ENCODE peak calls at places on chromosomes 13 and 19, in ten cellular contexts. S is transverse colon; J is esophagus muscularis mucosa; M is left ventricle myocardium inferior; R is naive thymus-derived CD4-positive, alpha-beta T cell; A is heart left ventricle; X is GM23338; B is effector memory CD4-positive, alpha-beta T cell; C is IMR-90; Q is psoas muscle. P is an unnamed sample.

GRCh38 chr13:53010374-53011105 is 18.1 kb upstream of the OLFM4 start:
- DNase-seq in R (no peak), S (peak; percentile 43), Q (no peak), B (no peak), X (no peak), M (no peak), A (no peak), J (peak; percentile 68), C (no peak), P (no peak)

GRCh38 chr19:18279516-18280246 is 1.7 kb downstream of the JUND start:
- DNase-seq in R (peak; percentile 80), S (peak; percentile 94), A (peak; percentile 95), X (peak; percentile 97), J (peak; percentile 99), B (peak; percentile 84), C (peak; percentile 92), Q (peak; percentile 91), M (peak; percentile 91), P (peak; percentile 93)

GRCh38 chr13:30796833-30797601 is 61.7 kb downstream of the ALOX5AP start:
- DNase-seq in C (peak; percentile 44), Q (no peak), J (no peak), S (no peak), M (no peak), R (no peak), B (no peak), X (no peak), A (no peak), P (no peak)

GRCh38 chr19:39539165-39539518 is 819 bp downstream of the EID2 start:
- DNase-seq in C (peak; percentile 54), M (no peak), Q (no peak), X (peak; percentile 79), R (no peak), S (no peak), A (no peak), B (no peak), J (no peak), P (no peak)

GRCh38 chr19:40390084-40390742 is at the start of gene HIPK4:
- DNase-seq in R (no peak), A (no peak), C (no peak), B (no peak), S (no peak), Q (no peak), J (no peak), X (peak; percentile 41), M (no peak), P (no peak)

GRCh38 chr19:52691215-52691610 is 43.6 kb downstream of the ZNF611 start:
- DNase-seq in S (no peak), R (no peak), Q (peak; percentile 15), X (peak; percentile 22), C (no peak), A (no peak), M (peak; percentile 16), J (no peak), B (no peak), P (no peak)

GRCh38 chr13:75541287-75541686 is 3.6 kb upstream of the COMMD6 start:
- DNase-seq in X (no peak), M (no peak), C (peak; percentile 39), Q (no peak), S (no peak), J (no peak), B (no peak), R (no peak), A (no peak), P (no peak)

GRCh38 chr19:17048885-17049453 is 22.4 kb upstream of the CPAMD8 start:
- DNase-seq in S (no peak), X (no peak), A (no peak), R (no peak), J (no peak), M (no peak), C (no peak), B (no peak), Q (no peak), P (no peak)

GRCh38 chr19:18007605-18007938 is 398 bp upstream of the ARRDC2 start:
- DNase-seq in S (no peak), A (no peak), C (no peak), X (no peak), J (no peak), M (no peak), B (no peak), R (no peak), Q (no peak), P (no peak)

GRCh38 chr19:7145494-7145893 is 76.0 kb downstream of the ZNF557 start:
- DNase-seq in S (peak; percentile 41), Q (no peak), B (no peak), R (no peak), A (no peak), C (no peak), J (no peak), X (no peak), M (no peak), P (no peak)

GRCh38 chr19:51207747-51208146 is 17.1 kb upstream of the CD33 start:
- DNase-seq in Q (no peak), M (no peak), X (no peak), J (no peak), A (no peak), C (no peak), R (no peak), S (no peak), B (no peak), P (no peak)

GRCh38 chr19:34364830-34365462 is at the start of gene GPI:
- DNase-seq in A (peak; percentile 80), C (peak; percentile 24), M (peak; percentile 68), R (peak; percentile 57), J (no peak), X (peak; percentile 87), S (peak; percentile 72), Q (peak; percentile 67), B (peak; percentile 49), P (peak; percentile 94)

GRCh38 chr19:2055871-2056809 is 5.1 kb upstream of the MKNK2 start:
- DNase-seq in Q (peak; percentile 64), A (peak; percentile 79), S (peak; percentile 74), C (peak; percentile 64), M (peak; percentile 71), B (no peak), J (no peak), X (peak; percentile 50), R (no peak), P (peak; percentile 61)

GRCh38 chr19:2051771-2052704 is 994 bp upstream of the MKNK2 start:
- DNase-seq in S (peak; percentile 73), X (no peak), B (peak; percentile 55), M (peak; percentile 72), J (no peak), C (no peak), Q (peak; percentile 57), A (peak; percentile 73), R (no peak), P (no peak)

GRCh38 chr19:2056810-2057192 is 5.8 kb upstream of the MKNK2 start:
- DNase-seq in C (no peak), J (no peak), Q (no peak), B (no peak), M (no peak), R (no peak), A (no peak), X (no peak), S (no peak), P (no peak)

GRCh38 chr19:2053601-2054389 is 2.8 kb upstream of the MKNK2 start:
- DNase-seq in B (no peak), X (no peak), Q (peak; percentile 67), M (peak; percentile 86), C (peak; percentile 23), J (no peak), S (peak; percentile 63), R (no peak), A (peak; percentile 88), P (no peak)

DNA sequence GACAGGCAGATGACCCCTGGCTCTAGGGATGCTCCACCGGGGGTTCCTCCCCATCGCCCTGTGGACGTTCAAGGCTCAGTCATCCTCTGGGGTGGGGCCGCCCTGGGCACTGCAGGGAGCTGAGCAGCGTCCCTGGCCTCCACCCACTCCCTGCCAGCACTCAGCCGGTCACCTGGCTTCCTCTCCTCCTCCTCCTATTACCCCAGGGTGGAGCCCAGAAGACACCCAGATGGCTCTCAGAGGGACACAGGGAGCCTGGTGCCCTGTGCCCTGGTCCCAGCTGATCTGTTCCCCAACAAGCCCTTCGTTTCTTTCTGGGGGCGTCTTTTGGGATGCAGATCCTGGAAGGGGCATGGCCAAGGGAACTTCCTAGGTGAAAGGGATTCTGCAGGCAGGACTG is 3.7 kb upstream of the MKNK2 start:
- DNase-seq in A (no peak), R (no peak), J (no peak), C (no peak), X (no peak), Q (no peak), M (no peak), B (no peak), S (peak; percentile 81), P (no peak)
- H3K4me1 ChIP-seq in A (peaks cover 64% of the 10 kb centered on the region), R (peaks cover 35% of the 10 kb centered on the region), J (peaks cover 56% of the 10 kb centered on the region), C (peaks cover 21% of the 10 kb centered on the region), X (no peaks in the 10 kb centered on the region), Q (peaks cover 32% of the 10 kb centered on the region), M (peaks cover 87% of the 10 kb centered on the region), B (peaks cover 63% of the 10 kb centered on the region), S (peaks cover 55% of the 10 kb centered on the region), P (peaks cover 44% of the 10 kb centered on the region)

GRCh38 chr19:54317108-54317964 is 4.4 kb upstream of the LILRA5 start:
- DNase-seq in S (no peak), X (peak; percentile 44), Q (no peak), B (no peak), M (no peak), J (no peak), C (no peak), A (no peak), R (no peak), P (no peak)
- H3K4me1 ChIP-seq in S (no peaks in the 10 kb centered on the region), X (peaks cover 5% of the 10 kb centered on the region), Q (no peaks in the 10 kb centered on the region), B (no peaks in the 10 kb centered on the region), M (no peaks in the 10 kb centered on the region), J (no peaks in the 10 kb centered on the region), C (no peaks in the 10 kb centered on the region), A (no peaks in the 10 kb centered on the region), R (no peaks in the 10 kb centered on the region), P (no peaks in the 10 kb centered on the region)

DNA sequence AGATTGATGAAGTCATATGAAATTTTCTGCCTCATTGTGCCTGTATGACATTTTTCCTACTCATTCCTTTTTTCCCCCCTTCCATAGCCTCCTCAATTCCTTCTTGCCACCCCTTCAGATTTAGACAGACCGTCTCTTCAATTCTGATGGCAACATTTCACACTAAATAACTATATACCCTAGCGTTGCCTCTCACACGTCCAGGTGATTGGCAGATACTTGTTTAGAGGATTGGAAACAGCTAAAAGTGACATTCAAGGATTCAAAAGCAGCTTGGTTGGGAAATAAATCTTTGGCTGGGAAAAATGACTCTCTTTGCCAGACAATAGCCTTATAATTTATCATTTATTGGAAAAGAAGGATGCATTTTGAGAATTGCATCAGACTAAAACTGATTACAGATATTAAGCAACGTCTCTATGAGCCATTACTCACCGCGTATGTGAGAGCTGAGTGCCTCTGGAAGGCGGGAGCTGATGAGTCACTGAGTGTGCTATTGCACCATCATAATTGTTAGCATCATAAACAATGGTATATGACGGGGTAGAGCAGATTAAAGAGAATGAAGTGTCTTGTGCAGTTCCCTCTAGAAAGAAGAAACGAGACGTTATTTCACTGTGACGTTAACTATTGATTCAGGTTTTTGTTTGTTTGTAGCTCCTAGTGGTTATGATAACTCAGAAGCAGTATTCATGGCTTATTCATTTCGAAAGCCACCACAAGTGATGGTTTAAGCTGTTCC is 61.1 kb upstream of the FAM216B start:
- DNase-seq in R (no peak), C (peak; percentile 99), M (no peak), B (no peak), S (peak; percentile 55), J (no peak), X (no peak), Q (no peak), A (no peak), P (no peak)
- H3K4me1 ChIP-seq in R (no peaks in the 10 kb centered on the region), C (peaks cover 4% of the 10 kb centered on the region), M (peaks cover 7% of the 10 kb centered on the region), B (no peaks in the 10 kb centered on the region), S (no peaks in the 10 kb centered on the region), J (no peaks in the 10 kb centered on the region), X (no peaks in the 10 kb centered on the region), Q (no peaks in the 10 kb centered on the region), A (peaks cover 10% of the 10 kb centered on the region), P (peaks cover 6% of the 10 kb centered on the region)

GRCh38 chr19:8397291-8397690 is 7.1 kb downstream of the RAB11B start:
- DNase-seq in J (no peak), A (no peak), Q (no peak), R (no peak), S (no peak), X (no peak), B (no peak), M (no peak), C (no peak), P (peak; percentile 27)
- H3K4me1 ChIP-seq in J (peaks cover 62% of the 10 kb centered on the region), A (peaks cover 61% of the 10 kb centered on the region), Q (peaks cover 44% of the 10 kb centered on the region), R (peaks cover 4% of the 10 kb centered on the region), S (peaks cover 22% of the 10 kb centered on the region), X (peaks cover 4% of the 10 kb centered on the region), B (no peaks in the 10 kb centered on the region), M (peaks cover 63% of the 10 kb centered on the region), C (peaks cover 11% of the 10 kb centered on the region), P (no peaks in the 10 kb centered on the region)

P was measured in SK-N-SH.